ENCODE peak calls at places on chromosomes 16 and 17, in five cellular contexts. A is A172; D is heart right ventricle; P is activated naive CD4-positive, alpha-beta T cell treated with anti-CD3 and anti-CD28 coated beads for 36 hours; J is coronary artery. M is an unnamed sample.

GRCh38 chr16:29743475-29743826 is 2.3 kb downstream of the C16orf54 start:
- DNase-seq in A (no peak), J (no peak), D (no peak), P (no peak), M (no peak)

GRCh38 chr16:84532299-84532724 is 27.9 kb upstream of the MEAK7 start:
- DNase-seq in J (peak), A (peak), P (no peak), D (peak), M (no peak)

GRCh38 chr17:13702266-13702665 is 100.5 kb upstream of the HS3ST3A1 start:
- DNase-seq in A (no peak), J (no peak), P (no peak), D (no peak), M (no peak)

GRCh38 chr17:21689604-21690003 is 2.7 kb upstream of the KCNJ18 start:
- DNase-seq in J (no peak), A (peak), D (no peak), P (no peak), M (no peak)

GRCh38 chr17:31446195-31446967 is 54.9 kb downstream of the RAB11FIP4 start:
- DNase-seq in A (no peak), D (no peak), P (no peak), J (no peak), M (no peak)

GRCh38 chr17:33511670-33512069 is 218.6 kb upstream of the ASIC2 start:
- DNase-seq in D (no peak), J (no peak), A (no peak), P (no peak), M (no peak)

GRCh38 chr17:19948100-19948943 is 29.3 kb downstream of the AKAP10 start:
- DNase-seq in A (no peak), P (no peak), J (no peak), D (no peak), M (no peak)

GRCh38 chr16:82991941-82992675 is 365.3 kb downstream of the CDH13 start:
- DNase-seq in D (no peak), P (no peak), J (no peak), A (no peak), M (no peak)

GRCh38 chr17:63910096-63910495 is 962 bp downstream of the CSHL1 start:
- DNase-seq in A (no peak), J (no peak), P (no peak), D (no peak), M (no peak)

GRCh38 chr17:58289869-58290268 is 9.1 kb upstream of the MPO start:
- DNase-seq in J (no peak), P (no peak), A (no peak), D (no peak), M (no peak)

GRCh38 chr16:66247516-66248089 is 118.9 kb upstream of the CDH5 start:
- DNase-seq in J (no peak), A (no peak), D (no peak), P (no peak), M (no peak)

GRCh38 chr17:82920150-82920549 is 80.3 kb upstream of the ZNF750 start:
- DNase-seq in P (no peak), A (no peak), D (no peak), J (no peak), M (no peak)

GRCh38 chr16:12339686-12340085 is 363.2 kb downstream of the SNX29 start:
- DNase-seq in D (no peak), P (no peak), J (no peak), A (no peak), M (no peak)

GRCh38 chr16:85393674-85394510 is 219.2 kb upstream of the GSE1 start:
- DNase-seq in D (peak), P (peak), A (no peak), J (no peak), M (no peak)

GRCh38 chr16:28925386-28926228 is 569 bp upstream of the RABEP2 start:
- DNase-seq in P (peak), J (peak), A (peak), D (peak), M (peak)

GRCh38 chr17:49979748-49980479 is 10.9 kb downstream of the DLX4 start:
- DNase-seq in D (no peak), A (no peak), J (no peak), P (no peak), M (no peak)

GRCh38 chr16:52621651-52622050 is 74.7 kb upstream of the TOX3 start:
- DNase-seq in J (no peak), A (no peak), P (no peak), D (no peak), M (no peak)

GRCh38 chr17:9537177-9537776 is 38.3 kb downstream of the STX8 start:
- DNase-seq in J (no peak), D (no peak), P (no peak), A (no peak), M (no peak)

GRCh38 chr16:77944631-77945030 is 77.7 kb upstream of the CLEC3A start:
- DNase-seq in P (no peak), A (no peak), J (no peak), D (no peak), M (no peak)

GRCh38 chr17:38868095-38868967 is 1.5 kb upstream of the LASP1 start:
- DNase-seq in D (peak), A (no peak), P (no peak), J (peak), M (no peak)

GRCh38 chr17:8142887-8143580 is 9.2 kb downstream of the PER1 start:
- DNase-seq in P (no peak), J (no peak), D (no peak), A (no peak), M (no peak)

GRCh38 chr16:84369105-84369504 is 767 bp downstream of the ATP2C2 start:
- DNase-seq in D (no peak), A (no peak), J (no peak), P (no peak), M (no peak)

GRCh38 chr17:79715318-79716182 is 15.2 kb upstream of the ENPP7 start:
- DNase-seq in J (no peak), A (no peak), D (no peak), P (no peak), M (no peak)

GRCh38 chr16:1472974-1473373 is 1.9 kb downstream of the CLCN7 start:
- DNase-seq in A (no peak), J (no peak), D (no peak), P (no peak), M (no peak)

GRCh38 chr17:72901098-72901497 is 191.4 kb downstream of the SLC39A11 start:
- DNase-seq in J (no peak), D (no peak), A (no peak), P (no peak), M (no peak)

GRCh38 chr17:48322060-48322459 is 108.0 kb downstream of the SKAP1 start:
- DNase-seq in P (no peak), J (no peak), A (no peak), D (no peak), M (no peak)